ENCODE peak calls at places on chromosome 6, in nine cellular contexts. R is AG09319; N is HFFc6; D is GM12865; V is fibroblast of mammary gland; H is fibroblast of pulmonary artery; J is CD8-positive, alpha-beta T cell; Y is Peyer's patch; Z is upper lobe of right lung. L is an unnamed sample.

GRCh38 chr6:167644404-167645132 is 182.1 kb upstream of the AFDN start:
- DNase-seq in N (no peak), Z (no peak), R (no peak), H (no peak), V (no peak), Y (peak; percentile 35), J (no peak), D (no peak), L (peak; percentile 79)

GRCh38 chr6:157380458-157380778 is 572 bp upstream of the ZDHHC14 start:
- DNase-seq in R (no peak), J (no peak), N (no peak), V (no peak), Z (no peak), Y (no peak), H (no peak), D (peak; percentile 34), L (no peak)

GRCh38 chr6:151082079-151082478 is 157.7 kb upstream of the AKAP12 start:
- DNase-seq in Y (no peak), D (no peak), H (no peak), Z (no peak), N (no peak), J (no peak), V (no peak), R (no peak), L (no peak)

GRCh38 chr6:56764081-56764566 is 121.4 kb upstream of the DST start:
- DNase-seq in V (peak; percentile 56), Y (no peak), N (peak; percentile 56), Z (no peak), H (peak; percentile 64), D (peak; percentile 93), R (no peak), J (no peak), L (no peak)

GRCh38 chr6:108874470-108875160 is 26.4 kb downstream of the ARMC2 start:
- DNase-seq in H (peak; percentile 80), R (no peak), D (peak; percentile 79), V (peak; percentile 86), N (peak; percentile 18), Z (no peak), J (peak; percentile 29), Y (no peak), L (no peak)

GRCh38 chr6:149454405-149454848 is 30.4 kb downstream of the ZC3H12D start:
- DNase-seq in D (no peak), Y (peak; percentile 80), H (peak; percentile 98), R (peak; percentile 86), J (no peak), V (peak; percentile 96), Z (peak; percentile 97), N (peak; percentile 91), L (no peak)

GRCh38 chr6:46022110-46022948 is 6.7 kb upstream of the CLIC5 start:
- DNase-seq in Y (no peak), J (no peak), V (peak; percentile 52), R (no peak), D (no peak), H (no peak), N (no peak), Z (no peak), L (no peak)

GRCh38 chr6:155510879-155511278 is 55.2 kb upstream of the NOX3 start:
- DNase-seq in Y (no peak), H (no peak), Z (no peak), V (no peak), D (peak; percentile 72), N (no peak), R (no peak), J (no peak), L (no peak)

GRCh38 chr6:63963756-63964315 is 328.2 kb downstream of the PHF3 start:
- DNase-seq in D (no peak), Y (no peak), N (no peak), J (no peak), Z (no peak), R (no peak), H (no peak), V (no peak), L (no peak)

GRCh38 chr6:63731946-63732735 is 96.5 kb downstream of the PHF3 start:
- DNase-seq in N (peak; percentile 19), H (peak; percentile 17), D (no peak), J (no peak), R (no peak), V (peak; percentile 40), Z (no peak), Y (no peak), L (no peak)

GRCh38 chr6:157033428-157034140 is 256.4 kb downstream of the ARID1B start:
- DNase-seq in J (no peak), D (no peak), Z (no peak), V (peak; percentile 31), N (no peak), Y (no peak), H (peak; percentile 19), R (no peak), L (no peak)

GRCh38 chr6:160858886-160859285 is 132.7 kb upstream of the MAP3K4 start:
- DNase-seq in J (no peak), Z (no peak), H (no peak), Y (no peak), N (no peak), R (no peak), V (no peak), D (no peak), L (no peak)

GRCh38 chr6:44771647-44772415 is 384.3 kb downstream of the CDC5L start:
- DNase-seq in R (no peak), D (no peak), J (no peak), V (peak; percentile 12), N (no peak), H (no peak), Z (no peak), Y (no peak), L (no peak)

GRCh38 chr6:56962451-56962850 is 7.5 kb downstream of the BEND6 start:
- DNase-seq in D (no peak), H (no peak), J (no peak), Z (no peak), R (no peak), N (no peak), V (peak; percentile 44), Y (no peak), L (no peak)

GRCh38 chr6:17280552-17281090 is 540 bp upstream of the RBM24 start:
- DNase-seq in V (no peak), J (no peak), Z (peak; percentile 71), Y (peak; percentile 55), D (no peak), H (peak; percentile 11), N (peak; percentile 12), R (no peak), L (no peak)

GRCh38 chr6:5866547-5867051 is 140.1 kb downstream of the NRN1 start:
- DNase-seq in V (peak; percentile 76), D (no peak), Z (no peak), Y (no peak), J (no peak), R (no peak), N (peak; percentile 21), H (peak; percentile 4), L (no peak)

GRCh38 chr6:134605034-134605433 is 287.1 kb upstream of the SGK1 start:
- DNase-seq in Z (no peak), R (no peak), D (no peak), N (no peak), H (no peak), J (no peak), V (no peak), Y (no peak), L (no peak)

GRCh38 chr6:71333700-71334099 is 45.1 kb downstream of the OGFRL1 start:
- DNase-seq in V (peak; percentile 94), N (peak; percentile 80), Z (no peak), R (peak; percentile 54), H (peak; percentile 96), D (no peak), J (no peak), Y (no peak), L (no peak)

GRCh38 chr6:156776470-156776840 is 723 bp upstream of the ARID1B start:
- DNase-seq in J (no peak), Z (no peak), D (peak; percentile 76), Y (no peak), V (peak; percentile 64), H (peak; percentile 58), N (peak; percentile 22), R (no peak), L (no peak)

GRCh38 chr6:4297348-4297747 is 162.0 kb upstream of the ECI2 start:
- DNase-seq in D (no peak), V (no peak), J (no peak), H (no peak), R (no peak), Z (no peak), N (no peak), Y (no peak), L (no peak)

GRCh38 chr6:129031051-129031599 is 148.2 kb downstream of the LAMA2 start:
- DNase-seq in D (no peak), V (peak; percentile 81), N (peak; percentile 91), R (peak; percentile 20), J (no peak), Z (no peak), Y (no peak), H (peak; percentile 61), L (no peak)

GRCh38 chr6:169668203-169668847 is 33.5 kb downstream of the WDR27 start:
- DNase-seq in H (no peak), V (no peak), Y (no peak), R (no peak), Z (no peak), N (no peak), D (no peak), J (no peak), L (no peak)

GRCh38 chr6:13229205-13230085 is 98.9 kb downstream of the TBC1D7 start:
- DNase-seq in D (peak; percentile 87), V (no peak), H (peak; percentile 11), R (no peak), Z (no peak), N (no peak), Y (no peak), J (peak; percentile 13), L (no peak)
- TF ChIP-seq CTCF in D (peak; percentile 68), V (no peak), H (no peak), R (no peak), Z (no peak), N (no peak), Y (no peak), J (no peak), L (peak; percentile 9)

GRCh38 chr6:106966229-106966628 is 8.3 kb downstream of the CD24 start:
- DNase-seq in J (no peak), D (no peak), Z (no peak), V (no peak), N (no peak), R (no peak), H (no peak), Y (no peak), L (no peak)
- TF ChIP-seq CTCF in J (no peak), D (no peak), Z (no peak), V (no peak), N (peak; percentile 20), R (no peak), H (no peak), Y (no peak), L (no peak)

DNA sequence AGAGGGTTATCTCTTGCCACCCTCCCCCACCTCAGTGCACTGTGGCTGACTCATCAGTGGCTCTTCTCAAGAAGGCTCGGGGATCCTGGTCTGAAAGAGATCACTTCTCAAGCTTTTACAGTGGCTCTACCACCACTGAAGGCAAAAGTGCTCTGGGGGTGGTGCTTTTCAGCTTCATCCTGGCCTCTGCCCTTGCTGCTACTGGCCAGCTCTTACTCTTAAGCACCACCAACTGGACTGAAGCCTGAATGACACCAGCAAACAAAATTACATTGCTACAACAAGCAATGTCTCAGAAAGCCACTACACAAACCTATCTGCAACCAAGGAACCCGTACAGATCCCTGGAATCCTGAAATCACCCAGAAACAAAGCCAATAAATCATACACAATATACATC is 402.1 kb downstream of the EPHA7 start:
- DNase-seq in R (no peak), Z (no peak), N (no peak), D (peak; percentile 5), Y (no peak), J (no peak), V (no peak), H (peak; percentile 6), L (no peak)
- TF ChIP-seq CTCF in R (no peak), Z (no peak), N (no peak), D (peak; percentile 1), Y (no peak), J (no peak), V (no peak), H (no peak), L (no peak)

GRCh38 chr6:165002866-165003265 is 306.5 kb downstream of the C6orf118 start:
- DNase-seq in D (no peak), R (no peak), H (no peak), N (no peak), Z (no peak), Y (no peak), V (no peak), J (no peak), L (no peak)
- TF ChIP-seq CTCF in D (no peak), R (no peak), H (no peak), N (no peak), Z (no peak), Y (no peak), V (no peak), J (no peak), L (no peak)

L was measured in chondrocyte.